ENCODE peak calls at places on chromosomes 1 and 21, in nine cellular contexts. T is astrocyte of the cerebellum; U is GM12864; W is lower lobe of right lung; N is GM12865; G is CD8-positive, alpha-beta T cell; L is fibroblast of lung; O is lung; I is OCI-LY7. C is an unnamed sample.

GRCh38 chr21:44199448-44199847 is 41.3 kb downstream of the ICOSLG start:
- DNase-seq in T (no peak), U (peak), W (no peak), N (no peak), G (no peak), L (no peak), O (no peak), I (peak), C (no peak)

GRCh38 chr1:237759371-237759770 is 131.4 kb downstream of the ZP4 start:
- DNase-seq in T (no peak), U (no peak), W (no peak), N (no peak), G (no peak), L (no peak), O (no peak), I (no peak), C (no peak)

GRCh38 chr1:101653482-101653946 is 343.2 kb downstream of the OLFM3 start:
- DNase-seq in T (peak), U (peak), W (no peak), N (peak), G (no peak), L (peak), O (no peak), I (peak), C (no peak)

GRCh38 chr1:185463433-185463832 is 146.4 kb upstream of the IVNS1ABP start:
- DNase-seq in T (no peak), U (no peak), W (no peak), N (no peak), G (no peak), L (no peak), O (no peak), I (no peak), C (no peak)

GRCh38 chr1:220552672-220553258 is 24.8 kb downstream of the MARK1 start:
- DNase-seq in T (no peak), U (no peak), W (no peak), N (no peak), G (no peak), L (peak), O (no peak), I (no peak), C (peak)

GRCh38 chr1:9081473-9081872 is 12.0 kb upstream of the SLC2A5 start:
- DNase-seq in T (no peak), U (no peak), W (no peak), N (no peak), G (no peak), L (no peak), O (no peak), I (peak), C (no peak)

GRCh38 chr1:117562581-117563491 is 43.0 kb upstream of the TENT5C start:
- DNase-seq in T (no peak), U (no peak), W (peak), N (no peak), G (no peak), L (no peak), O (peak), I (no peak), C (no peak)

GRCh38 chr1:85259866-85260345 is 444 bp upstream of the C1orf52 start:
- DNase-seq in T (no peak), U (no peak), W (no peak), N (no peak), G (no peak), L (peak), O (peak), I (no peak), C (peak)

GRCh38 chr1:118481091-118481490 is 296.1 kb upstream of the SPAG17 start:
- DNase-seq in T (no peak), U (no peak), W (no peak), N (no peak), G (no peak), L (no peak), O (no peak), I (no peak), C (no peak)

DNA sequence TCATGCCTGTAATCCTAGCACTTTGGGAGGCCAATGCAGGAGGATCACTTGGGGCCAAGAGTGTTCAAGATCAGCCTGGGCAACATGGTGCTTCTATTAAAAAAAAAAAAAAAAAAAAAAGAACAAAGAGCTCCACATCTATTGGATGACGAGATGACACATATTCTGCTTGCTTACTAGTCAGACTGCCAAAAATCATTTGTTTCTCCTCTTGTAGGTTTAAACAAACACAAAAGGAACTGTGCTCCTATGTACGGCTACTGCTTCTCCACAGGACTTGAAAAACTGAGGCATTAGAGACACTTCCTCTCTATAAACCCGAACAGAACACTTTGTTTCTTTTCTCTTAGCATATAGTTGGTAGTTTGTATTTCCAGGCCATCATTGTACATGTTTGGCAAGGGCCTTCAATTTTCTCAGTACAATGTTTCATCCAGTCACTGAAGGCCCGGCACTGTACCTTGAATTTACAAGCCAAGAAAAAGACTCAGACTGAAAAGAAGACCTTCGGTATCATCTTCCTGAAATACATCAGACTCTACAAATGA is 6.0 kb downstream of the TRIT1 start:
- DNase-seq in T (no peak), U (no peak), W (no peak), N (no peak), G (no peak), L (no peak), O (no peak), I (no peak), C (no peak)
- H3K4me3 ChIP-seq in T (no peak), U (no peak), W (no peak), N (no peak), G (no peak), L (no peak), O (no peak), I (no peak), C (no peak)

GRCh38 chr1:179090923-179091322 is 9.1 kb downstream of the TOR3A start:
- DNase-seq in T (no peak), U (no peak), W (no peak), N (no peak), G (no peak), L (no peak), O (no peak), I (no peak), C (no peak)

GRCh38 chr1:179089827-179090482 is 8.1 kb downstream of the TOR3A start:
- DNase-seq in T (no peak), U (no peak), W (no peak), N (no peak), G (no peak), L (no peak), O (no peak), I (no peak), C (no peak)

GRCh38 chr1:179092896-179093461 is 11.1 kb downstream of the TOR3A start:
- DNase-seq in T (no peak), U (no peak), W (no peak), N (no peak), G (no peak), L (no peak), O (no peak), I (no peak), C (no peak)

GRCh38 chr1:179090522-179090921 is 8.7 kb downstream of the TOR3A start:
- DNase-seq in T (no peak), U (no peak), W (no peak), N (no peak), G (no peak), L (no peak), O (no peak), I (no peak), C (no peak)

GRCh38 chr1:179091691-179092165 is 9.9 kb downstream of the TOR3A start:
- DNase-seq in T (no peak), U (no peak), W (peak), N (no peak), G (no peak), L (peak), O (peak), I (no peak), C (peak)
- H3K4me3 ChIP-seq in T (no peak), U (no peak), W (no peak), N (no peak), G (no peak), L (no peak), O (no peak), I (no peak), C (no peak)

DNA sequence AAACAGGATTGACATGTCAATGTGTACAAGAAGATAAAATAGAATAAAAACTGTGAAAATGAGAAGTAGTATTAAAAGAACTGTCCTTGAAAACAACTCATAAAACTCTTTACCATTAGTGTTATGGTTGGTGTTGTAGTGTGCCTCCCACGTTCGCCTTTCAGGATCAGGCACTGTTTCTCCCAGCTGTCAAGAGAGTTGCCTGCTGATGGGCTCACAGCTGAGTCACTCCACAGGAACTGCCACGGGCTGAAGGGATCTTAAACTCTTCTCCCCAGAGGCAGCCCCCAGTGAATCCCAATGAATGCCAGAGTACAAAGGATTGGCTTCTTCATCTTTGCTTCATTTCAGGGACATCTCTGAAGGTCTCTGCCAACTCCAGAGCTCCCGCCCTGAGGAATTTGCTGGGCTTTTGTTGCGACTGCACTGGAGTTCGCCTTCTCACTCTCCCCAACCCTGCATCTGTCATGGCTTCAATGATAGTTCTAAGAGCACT is 119.6 kb downstream of the ADGRL2 start:
- DNase-seq in T (peak), U (no peak), W (no peak), N (no peak), G (no peak), L (peak), O (no peak), I (no peak), C (peak)
- H3K4me3 ChIP-seq in T (no peak), U (no peak), W (no peak), N (no peak), G (no peak), L (no peak), O (no peak), I (no peak), C (no peak)

DNA sequence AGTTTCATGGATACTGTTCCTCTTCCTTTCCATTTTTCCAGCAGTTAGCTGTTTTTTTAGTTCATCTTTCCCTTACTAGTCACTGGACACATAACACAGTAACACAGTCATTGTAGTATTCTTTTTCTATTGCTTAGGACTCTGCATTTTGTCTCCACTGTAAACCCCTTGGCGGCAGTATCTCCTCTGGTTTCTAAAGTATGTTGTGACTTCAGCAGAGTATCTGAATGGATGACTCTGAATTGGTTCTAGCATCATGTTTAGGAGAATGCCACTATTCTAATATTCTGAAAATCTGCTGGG is 2.2 kb downstream of the CDC7 start:
- DNase-seq in T (peak), U (peak), W (no peak), N (peak), G (no peak), L (peak), O (no peak), I (peak), C (peak)
- H3K4me3 ChIP-seq in T (no peak), U (peak), W (no peak), N (peak), G (no peak), L (peak), O (no peak), I (peak), C (no peak)

GRCh38 chr1:234309243-234309597 is 64.0 kb upstream of the COA6 start:
- DNase-seq in T (no peak), U (no peak), W (no peak), N (no peak), G (no peak), L (no peak), O (no peak), I (no peak), C (no peak)
- H3K4me3 ChIP-seq in T (no peak), U (no peak), W (peak), N (no peak), G (no peak), L (no peak), O (no peak), I (no peak), C (no peak)

DNA sequence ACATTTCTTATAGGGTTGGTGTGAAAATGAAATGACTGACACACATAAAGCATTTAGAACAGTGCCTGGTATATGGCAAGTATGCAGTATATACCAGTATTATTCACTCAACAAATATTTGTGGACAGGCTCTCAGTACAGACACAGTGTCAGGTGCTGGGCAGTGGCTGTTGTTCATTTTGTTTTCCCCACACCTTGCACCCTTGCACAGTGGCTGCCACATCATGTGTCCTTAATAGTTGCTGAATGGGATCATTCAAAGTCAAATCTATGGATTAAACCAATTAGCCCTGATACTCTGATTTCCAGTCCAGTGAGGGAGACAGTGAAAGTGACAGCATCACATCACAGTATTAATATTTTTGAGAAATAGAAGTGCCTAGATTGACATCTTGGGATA is 2.4 kb downstream of the SLAMF1 start:
- DNase-seq in T (no peak), U (no peak), W (no peak), N (peak), G (no peak), L (no peak), O (no peak), I (no peak), C (no peak)
- H3K4me3 ChIP-seq in T (no peak), U (peak), W (peak), N (peak), G (peak), L (no peak), O (no peak), I (no peak), C (no peak)

DNA sequence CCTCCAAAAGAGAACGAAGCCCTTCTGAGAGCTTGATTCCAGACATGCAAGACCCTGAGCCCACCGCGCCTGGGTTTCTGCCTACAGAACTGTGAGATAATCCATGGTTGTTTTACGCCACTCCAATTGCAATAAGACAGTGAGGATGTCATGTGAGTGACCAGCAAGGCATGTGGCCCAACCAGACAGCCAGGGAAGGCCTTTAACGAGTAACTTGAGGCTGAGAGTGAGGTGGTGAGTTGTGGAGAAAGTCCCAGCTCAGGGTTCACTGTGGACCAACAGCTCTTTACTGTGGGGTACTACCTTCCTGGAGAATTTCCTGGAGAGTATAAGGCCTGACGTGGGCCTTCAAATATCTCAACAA is 153.9 kb downstream of the ETS2 start:
- DNase-seq in T (no peak), U (no peak), W (no peak), N (no peak), G (no peak), L (no peak), O (no peak), I (no peak), C (no peak)
- H3K4me3 ChIP-seq in T (no peak), U (no peak), W (no peak), N (no peak), G (no peak), L (no peak), O (no peak), I (no peak), C (no peak)

GRCh38 chr21:29133241-29133640 is 2.8 kb downstream of the MAP3K7CL start:
- DNase-seq in T (no peak), U (no peak), W (no peak), N (no peak), G (no peak), L (no peak), O (no peak), I (no peak), C (no peak)

GRCh38 chr21:29133796-29134195 is 3.4 kb downstream of the MAP3K7CL start:
- DNase-seq in T (no peak), U (no peak), W (no peak), N (no peak), G (no peak), L (peak), O (no peak), I (no peak), C (no peak)

GRCh38 chr21:29125979-29126378 is 4.5 kb upstream of the MAP3K7CL start:
- DNase-seq in T (no peak), U (no peak), W (no peak), N (no peak), G (no peak), L (no peak), O (no peak), I (no peak), C (no peak)

GRCh38 chr21:29135481-29135880 is 5.0 kb downstream of the MAP3K7CL start:
- DNase-seq in T (no peak), U (no peak), W (no peak), N (no peak), G (no peak), L (no peak), O (no peak), I (no peak), C (no peak)

DNA sequence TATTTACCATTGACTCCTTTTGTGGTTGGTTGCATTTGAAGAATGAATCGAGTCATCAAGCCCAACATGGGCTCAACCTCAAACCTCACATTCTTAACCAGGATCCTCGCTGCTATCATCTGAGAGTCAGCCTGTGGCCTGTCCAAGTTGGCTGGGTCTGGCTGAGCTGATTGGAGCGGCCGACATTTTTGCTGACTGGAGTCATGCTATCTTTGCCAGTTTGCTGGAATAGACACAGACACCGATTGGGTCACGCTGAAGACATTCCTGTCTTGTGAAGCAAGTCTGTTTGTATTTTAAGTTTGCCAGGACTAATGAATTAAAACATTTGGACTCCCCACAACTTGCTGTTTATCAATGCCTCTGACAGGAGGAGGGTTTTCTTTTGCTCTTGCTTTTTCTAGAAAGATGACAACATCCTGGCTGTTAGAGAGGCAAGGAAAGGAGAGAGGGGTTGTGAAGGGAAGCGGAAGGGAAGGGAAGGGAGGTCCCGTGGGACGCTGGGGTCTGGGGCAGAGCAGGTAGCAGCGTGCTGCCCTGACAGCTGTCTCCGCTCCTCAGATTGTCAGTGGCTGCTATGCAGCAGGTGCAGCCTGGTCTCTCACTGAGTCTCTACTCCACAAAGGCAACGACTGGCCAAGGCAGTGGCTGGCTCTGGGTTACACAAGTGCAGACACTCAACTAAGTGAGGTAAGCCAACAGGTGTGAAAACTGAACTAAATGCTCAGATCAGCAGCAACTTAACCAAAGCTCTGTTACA is at the start of gene MAP3K7CL:
- DNase-seq in T (peak), U (no peak), W (no peak), N (no peak), G (no peak), L (peak), O (peak), I (no peak), C (peak)
- H3K4me3 ChIP-seq in T (no peak), U (no peak), W (no peak), N (no peak), G (no peak), L (peak), O (no peak), I (no peak), C (peak)

DNA sequence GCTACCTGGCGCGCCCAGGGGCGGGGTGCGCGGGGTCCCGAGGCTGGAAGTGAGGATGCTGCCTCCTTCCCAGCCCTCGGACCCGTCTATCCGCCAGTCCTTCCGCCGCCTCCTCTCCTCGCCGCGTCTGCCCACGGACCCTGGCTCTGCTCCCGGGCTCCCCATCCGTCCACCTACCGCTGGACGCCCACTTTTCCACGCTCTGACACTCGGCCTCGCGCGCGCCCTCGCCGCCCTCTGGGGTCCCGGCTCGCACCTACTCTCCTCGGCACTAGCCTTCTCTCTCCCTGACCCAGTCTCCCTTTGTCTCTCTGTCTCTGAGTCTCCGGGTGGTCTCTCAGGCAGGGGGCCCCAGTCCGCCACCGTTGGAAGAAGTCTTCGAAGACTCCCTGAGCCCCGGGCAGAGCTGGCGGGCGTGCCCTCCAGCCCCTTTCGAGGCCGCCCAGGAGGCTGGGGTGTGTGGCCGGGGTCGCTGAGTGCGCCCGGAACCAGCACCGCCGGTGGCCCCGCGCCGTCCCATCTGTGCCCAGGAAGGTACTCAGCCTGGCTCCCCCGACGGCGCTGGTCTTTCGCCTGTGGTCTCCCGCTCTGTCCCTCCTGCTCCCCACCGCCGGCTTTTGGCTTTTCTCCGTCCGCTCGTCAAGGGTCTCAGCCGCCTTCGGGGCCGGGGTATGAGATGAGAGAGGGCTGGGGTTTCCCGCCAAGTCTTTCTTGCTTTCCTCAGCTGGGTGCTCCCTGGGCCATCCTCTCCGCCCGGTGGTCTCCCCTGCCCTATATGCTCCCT is 610 bp downstream of the DRAXIN start:
- DNase-seq in T (no peak), U (no peak), W (no peak), N (no peak), G (no peak), L (no peak), O (no peak), I (no peak), C (no peak)
- H3K4me3 ChIP-seq in T (peak), U (no peak), W (peak), N (no peak), G (peak), L (no peak), O (no peak), I (no peak), C (peak)

GRCh38 chr1:182765416-182765815 is 24.2 kb upstream of the NPL start:
- DNase-seq in T (no peak), U (no peak), W (no peak), N (no peak), G (no peak), L (no peak), O (no peak), I (no peak), C (no peak)

GRCh38 chr1:182764029-182764768 is 25.4 kb upstream of the NPL start:
- DNase-seq in T (no peak), U (no peak), W (no peak), N (no peak), G (no peak), L (no peak), O (no peak), I (no peak), C (no peak)

GRCh38 chr1:182768973-182769372 is 20.6 kb upstream of the NPL start:
- DNase-seq in T (no peak), U (no peak), W (no peak), N (no peak), G (no peak), L (no peak), O (no peak), I (no peak), C (no peak)

GRCh38 chr1:182766881-182767645 is 22.5 kb upstream of the NPL start:
- DNase-seq in T (no peak), U (no peak), W (no peak), N (no peak), G (no peak), L (no peak), O (no peak), I (no peak), C (no peak)

GRCh38 chr1:182766050-182766449 is 23.5 kb upstream of the NPL start:
- DNase-seq in T (no peak), U (no peak), W (no peak), N (no peak), G (no peak), L (no peak), O (no peak), I (no peak), C (no peak)
- H3K4me3 ChIP-seq in T (no peak), U (no peak), W (no peak), N (no peak), G (no peak), L (no peak), O (no peak), I (no peak), C (no peak)

C was measured in skeletal muscle cell.